ENCODE peak calls at places on chromosomes 12 and 14, in four cellular contexts. Z, B, L and N are unnamed samples.

GRCh38 chr12:116687888-116688287 is 50.0 kb downstream of the SPRING1 start:
- DNase-seq in B (no peak), L (no peak), Z (peak; percentile 64), N (peak; percentile 71)

GRCh38 chr12:64392221-64392620 is 1.7 kb upstream of the C12orf56 start:
- DNase-seq in B (no peak), Z (no peak), L (no peak), N (no peak)

GRCh38 chr12:27931390-27931789 is 41.1 kb downstream of the PTHLH start:
- DNase-seq in Z (no peak), B (no peak), L (no peak), N (no peak)

GRCh38 chr12:124422570-124423523 is 128.0 kb downstream of the RFLNA start:
- DNase-seq in Z (peak; percentile 96), L (no peak), B (no peak), N (peak; percentile 98)

GRCh38 chr12:109539508-109539907 is 33.8 kb downstream of the MMAB start:
- DNase-seq in B (no peak), Z (no peak), L (no peak), N (no peak)

GRCh38 chr14:103867523-103867953 is 20.2 kb upstream of the PPP1R13B start:
- DNase-seq in Z (peak; percentile 59), L (no peak), B (no peak), N (peak; percentile 82)

GRCh38 chr12:39610626-39611025 is 9.0 kb downstream of the ABCD2 start:
- DNase-seq in Z (no peak), L (no peak), B (no peak), N (no peak)

GRCh38 chr12:66279127-66279712 is 23.1 kb upstream of the HELB start:
- DNase-seq in Z (no peak), L (no peak), B (no peak), N (no peak)

GRCh38 chr14:24798911-24799310 is 164.9 kb upstream of the GZMB start:
- DNase-seq in Z (no peak), L (no peak), B (no peak), N (no peak)

GRCh38 chr12:63918788-63919300 is 74.3 kb downstream of the SRGAP1 start:
- DNase-seq in Z (no peak), B (no peak), L (no peak), N (no peak)

GRCh38 chr12:9673404-9674225 is 4.1 kb downstream of the CLEC2D start:
- DNase-seq in L (no peak), Z (peak; percentile 84), B (no peak), N (peak; percentile 46)
- H3K4me3 ChIP-seq in L (peak overlapping the region; percentile 6), Z (no peak overlapping the region), B (no peak overlapping the region), N (no peak overlapping the region)

DNA sequence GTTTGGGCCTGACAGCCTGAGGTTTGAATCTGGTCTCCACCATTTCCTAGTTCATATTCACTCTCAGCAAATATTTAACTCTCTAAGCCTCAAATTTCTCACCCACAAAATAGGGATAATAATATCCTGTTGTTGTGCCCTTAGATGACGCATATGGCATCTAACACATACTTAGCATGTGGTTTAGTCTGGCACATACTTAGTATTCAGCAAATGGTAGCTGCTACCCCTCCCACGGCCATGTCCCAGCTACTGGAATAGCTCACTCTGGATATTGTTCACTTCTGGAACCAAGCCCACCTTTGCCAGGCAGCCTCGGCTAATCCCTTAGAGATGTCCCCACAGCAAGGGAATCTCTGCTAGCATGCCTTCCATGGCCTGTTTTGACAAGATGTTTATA is 53.3 kb downstream of the BICD1 start:
- DNase-seq in L (no peak), B (no peak), Z (no peak), N (no peak)
- H3K27ac ChIP-seq in L (no peak overlapping the region), B (no peak overlapping the region), Z (no peak overlapping the region), N (no peak overlapping the region)

GRCh38 chr12:72271741-72272661 is at the start of gene TRHDE:
- DNase-seq in B (peak; percentile 61), Z (peak; percentile 51), L (no peak), N (peak; percentile 82)
- H3K4me3 ChIP-seq in B (peak within 1 kb of the TSS; percentile 55), Z (peak within 1 kb of the TSS; percentile 23), L (peak within 1 kb of the TSS; percentile 55), N (peak within 1 kb of the TSS; percentile 78)

DNA sequence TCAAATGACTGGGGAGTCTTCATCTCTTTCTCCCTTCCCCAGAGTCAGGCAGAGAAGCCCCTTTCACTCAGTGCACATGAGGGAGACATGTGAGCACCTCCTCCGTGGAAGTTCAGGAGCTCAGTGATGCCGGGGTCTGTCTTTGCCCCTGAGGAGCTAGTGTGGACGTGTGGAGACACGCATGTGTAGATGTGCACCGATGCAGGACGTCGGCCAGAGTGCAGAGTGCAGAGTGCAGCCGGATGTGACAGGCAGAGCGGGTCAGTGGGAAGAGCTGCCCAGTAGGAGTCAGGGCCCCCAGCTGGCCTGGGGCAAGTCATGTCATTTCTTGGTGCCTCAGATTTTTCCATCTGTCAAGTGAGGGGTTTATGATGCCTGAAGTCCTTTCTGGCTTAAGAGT is 20.7 kb downstream of the TSPAN9 start:
- DNase-seq in B (no peak), L (no peak), Z (peak; percentile 60), N (peak; percentile 71)
- H3K27ac ChIP-seq in B (no peak overlapping the region), L (peak overlapping the region; percentile 86), Z (peak overlapping the region; percentile 76), N (peak overlapping the region; percentile 89)

DNA sequence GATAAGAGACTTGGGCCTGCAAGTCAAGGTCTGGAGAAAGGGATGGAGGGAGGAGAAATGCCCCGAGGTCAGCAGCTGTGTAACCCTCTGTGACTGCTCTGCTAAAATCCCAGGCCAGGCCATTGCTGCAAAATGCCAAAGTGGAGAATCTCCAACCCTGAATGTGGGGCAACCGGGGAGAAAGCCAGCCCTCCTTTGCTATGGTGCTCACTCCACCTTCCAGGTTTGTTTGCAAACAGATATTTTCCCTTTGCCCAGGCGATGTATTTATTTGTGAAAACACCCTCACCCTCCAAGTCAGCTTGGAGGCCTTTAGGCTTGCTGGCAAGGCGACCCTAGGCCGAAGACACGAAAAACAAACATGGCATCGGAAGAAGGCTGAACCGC is 1.1 kb upstream of the TBX5 start:
- DNase-seq in Z (no peak), B (peak; percentile 26), L (no peak), N (no peak)
- H3K4me3 ChIP-seq in Z (no peak overlapping the region), B (no peak overlapping the region), L (peak overlapping the region; percentile 48), N (peak overlapping the region; percentile 83)

GRCh38 chr14:22980672-22981089 is 1.7 kb downstream of the AJUBA start:
- DNase-seq in B (peak; percentile 74), Z (peak; percentile 51), L (no peak), N (peak; percentile 71)
- H3K27ac ChIP-seq in B (peak overlapping the region; percentile 95), Z (peak overlapping the region; percentile 5), L (peak overlapping the region; percentile 90), N (peak overlapping the region; percentile 32)

DNA sequence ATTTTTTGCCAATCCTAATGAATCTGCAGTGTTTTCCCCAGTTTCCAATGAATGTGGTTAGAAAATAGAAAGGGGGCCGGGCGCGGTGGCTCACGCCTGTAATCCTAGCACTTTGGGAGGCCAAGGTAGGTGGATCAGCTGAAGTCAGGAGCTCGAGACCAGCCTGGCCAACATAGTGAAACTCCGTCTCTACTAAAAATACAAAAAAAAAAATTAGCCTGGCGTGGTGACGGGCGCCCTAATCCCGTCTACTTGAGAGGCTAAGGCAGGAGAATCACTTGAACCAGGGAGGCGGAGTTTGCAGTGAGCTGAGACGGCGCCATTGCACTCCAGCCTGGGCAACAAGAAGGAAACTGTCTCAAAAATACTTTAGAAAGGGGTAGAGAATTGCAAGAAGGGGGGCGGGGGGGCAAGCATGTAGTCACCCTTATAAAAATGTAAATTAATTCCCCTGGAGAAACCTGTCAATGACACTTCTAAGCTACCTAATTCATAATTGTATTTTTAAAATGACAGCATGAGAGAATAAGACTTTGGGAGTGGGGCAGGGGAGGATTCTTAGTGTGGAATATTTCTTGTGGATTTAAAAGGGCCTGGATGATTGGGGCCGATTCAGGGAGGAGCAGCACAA is 1.7 kb downstream of the KLHDC2 start:
- DNase-seq in B (no peak), Z (no peak), L (no peak), N (peak; percentile 55)
- H3K4me3 ChIP-seq in B (peak overlapping the region; percentile 99), Z (no peak overlapping the region), L (peak overlapping the region; percentile 99), N (peak overlapping the region; percentile 90)

GRCh38 chr14:102777711-102778615 is 714 bp downstream of the TRAF3 start:
- DNase-seq in Z (no peak), B (no peak), L (no peak), N (no peak)

GRCh38 chr14:102781063-102781462 is 3.8 kb downstream of the TRAF3 start:
- DNase-seq in Z (no peak), B (no peak), L (no peak), N (no peak)

GRCh38 chr14:102776761-102777710 is at the start of gene TRAF3:
- DNase-seq in Z (peak; percentile 89), B (no peak), L (no peak), N (peak; percentile 75)

GRCh38 chr14:102779574-102780315 is 2.5 kb downstream of the TRAF3 start:
- DNase-seq in L (no peak), B (no peak), Z (no peak), N (no peak)

DNA sequence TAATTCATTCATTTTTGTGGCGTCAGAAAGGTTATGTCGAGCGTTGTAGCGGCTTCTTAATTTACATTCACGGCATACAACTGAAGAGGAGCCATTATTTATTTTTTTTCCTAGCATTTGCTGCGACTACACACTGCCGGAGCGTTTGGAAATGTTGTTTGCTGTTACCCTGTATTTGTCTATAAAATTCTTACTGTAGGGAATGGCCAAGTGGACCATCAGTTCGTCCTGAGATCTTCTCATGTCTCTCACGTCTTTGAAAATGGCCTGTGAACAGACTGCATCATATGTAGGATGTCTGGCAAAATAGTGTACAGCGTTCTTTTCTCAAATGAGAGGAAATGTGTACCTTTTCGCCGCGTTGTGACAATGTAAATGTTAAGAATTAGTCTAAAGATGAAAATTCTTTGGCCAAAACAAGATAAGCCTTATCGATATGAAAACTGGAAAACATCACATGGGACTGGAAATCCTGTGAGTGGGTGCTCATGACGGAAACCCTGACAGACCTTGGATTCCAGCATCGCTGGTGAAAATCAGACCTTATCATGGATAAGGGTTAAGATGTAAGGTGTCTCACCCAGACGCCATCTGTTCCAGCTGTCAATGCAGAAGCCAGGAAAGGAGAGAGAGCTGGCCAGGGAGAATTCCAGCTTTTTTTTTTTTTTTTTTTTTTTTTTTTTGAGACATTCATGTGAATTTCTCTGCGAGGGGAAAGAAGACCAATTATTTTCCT is 1.5 kb downstream of the TRAF3 start:
- DNase-seq in Z (no peak), B (no peak), L (no peak), N (no peak)
- H3K27ac ChIP-seq in Z (no peak overlapping the region), B (no peak overlapping the region), L (peak overlapping the region; percentile 93), N (no peak overlapping the region)

GRCh38 chr14:94077111-94077821 is 3.7 kb downstream of the DDX24 start:
- DNase-seq in B (no peak), L (no peak), Z (no peak), N (no peak)
- H3K4me3 ChIP-seq in B (no peak overlapping the region), L (peak overlapping the region; percentile 69), Z (peak overlapping the region; percentile 69), N (peak overlapping the region; percentile 48)

GRCh38 chr12:89060133-89060532 is 292.2 kb downstream of the DUSP6 start:
- DNase-seq in Z (no peak), B (peak; percentile 72), L (no peak), N (no peak)
- H3K27ac ChIP-seq in Z (no peak overlapping the region), B (no peak overlapping the region), L (no peak overlapping the region), N (no peak overlapping the region)